ENCODE peak calls at places on chromosomes 13 and 19, in seven cellular contexts. W is body of pancreas, D is upper lobe of right lung, N is neural progenitor cell, L is lung, T is ascending aorta, G is vagina. P is an unnamed sample. For H3K4me1, the result is how much of the 10 kb centered on the place peaks cover.

GRCh38 chr19:17379221-17379631 is 2.1 kb upstream of the PLVAP start:
- DNase-seq in W (no peak), D (no peak), N (peak), L (no peak), T (no peak), G (no peak), P (no peak)

GRCh38 chr13:98214707-98215106 is 37.6 kb upstream of the RNF113B start:
- DNase-seq in W (peak), D (no peak), N (no peak), L (peak), T (no peak), G (no peak), P (no peak)

GRCh38 chr13:78258304-78258703 is 339.7 kb upstream of the EDNRB start:
- DNase-seq in W (no peak), D (no peak), N (no peak), L (no peak), T (no peak), G (no peak), P (no peak)

GRCh38 chr13:31807090-31807541 is 67.8 kb downstream of the RXFP2 start:
- DNase-seq in W (no peak), D (no peak), N (no peak), L (no peak), T (no peak), G (no peak), P (no peak)

GRCh38 chr13:25037057-25037813 is 58.7 kb upstream of the PABPC3 start:
- DNase-seq in W (peak), D (no peak), N (peak), L (peak), T (no peak), G (no peak), P (no peak)

GRCh38 chr13:90201198-90201597 is 1146.3 kb upstream of the MIR17HG start:
- DNase-seq in W (no peak), D (no peak), N (no peak), L (no peak), T (no peak), G (no peak), P (no peak)

GRCh38 chr13:92838786-92839185 is 387.8 kb upstream of the GPC6 start:
- DNase-seq in W (no peak), D (no peak), N (no peak), L (no peak), T (no peak), G (no peak), P (no peak)

GRCh38 chr19:56840452-56841193 is at the start of the genes PEG3 and ZIM2:
- DNase-seq in W (peak), D (no peak), N (no peak), L (no peak), T (peak), G (no peak), P (no peak)

GRCh38 chr19:11164879-11165406 is 9.4 kb upstream of the SPC24 start:
- DNase-seq in W (peak), D (no peak), N (no peak), L (peak), T (peak), G (peak), P (no peak)

GRCh38 chr13:110015253-110015652 is 228.9 kb upstream of the IRS2 start:
- DNase-seq in W (peak), D (no peak), N (no peak), L (no peak), T (no peak), G (no peak), P (peak)

GRCh38 chr13:43991773-43992201 is 112.1 kb downstream of the LACC1 start:
- DNase-seq in W (no peak), D (no peak), N (no peak), L (no peak), T (no peak), G (no peak), P (no peak)

GRCh38 chr13:76677047-76677446 is 209.2 kb downstream of the KCTD12 start:
- DNase-seq in W (peak), D (no peak), N (no peak), L (no peak), T (no peak), G (no peak), P (no peak)

GRCh38 chr13:111917901-111918300 is 149.0 kb upstream of the SOX1 start:
- DNase-seq in W (no peak), D (peak), N (no peak), L (no peak), T (peak), G (no peak), P (no peak)

GRCh38 chr13:98144501-98145350 is 1.8 kb downstream of the FARP1 start:
- DNase-seq in W (peak), D (no peak), N (peak), L (no peak), T (no peak), G (no peak), P (no peak)

GRCh38 chr19:33194527-33194883 is 375 bp downstream of the LRP3 start:
- DNase-seq in W (no peak), D (peak), N (peak), L (no peak), T (no peak), G (no peak), P (no peak)

GRCh38 chr13:42412812-42413795 is 141.2 kb downstream of the AKAP11 start:
- DNase-seq in W (no peak), D (no peak), N (no peak), L (no peak), T (no peak), G (no peak), P (no peak)

GRCh38 chr19:48271531-48272151 is 1.8 kb downstream of the ZNF114 start:
- DNase-seq in W (peak), D (peak), N (peak), L (peak), T (peak), G (no peak), P (no peak)

GRCh38 chr19:591099-591958 is 1.6 kb downstream of the HCN2 start:
- DNase-seq in W (no peak), D (peak), N (peak), L (no peak), T (no peak), G (no peak), P (no peak)

GRCh38 chr19:46812898-46813569 is 24.6 kb upstream of the SLC1A5 start:
- DNase-seq in W (no peak), D (peak), N (peak), L (peak), T (peak), G (no peak), P (no peak)

GRCh38 chr19:10088949-10089554 is 2.9 kb downstream of the SHFL start:
- DNase-seq in W (no peak), D (no peak), N (no peak), L (no peak), T (no peak), G (no peak), P (no peak)

GRCh38 chr19:31340059-31341025 is 8.9 kb downstream of the TSHZ3 start:
- DNase-seq in W (no peak), D (no peak), N (no peak), L (no peak), T (no peak), G (no peak), P (no peak)

GRCh38 chr13:76889254-76889653 is 3.0 kb upstream of the KCTD12 start:
- DNase-seq in W (no peak), D (no peak), N (no peak), L (no peak), T (no peak), G (no peak), P (no peak)

GRCh38 chr19:50465000-50465399 is 11.3 kb upstream of the EMC10 start:
- DNase-seq in W (no peak), D (no peak), N (no peak), L (no peak), T (no peak), G (no peak), P (no peak)

GRCh38 chr13:94236876-94237275 is 242.6 kb downstream of the DCT start:
- DNase-seq in W (no peak), D (no peak), N (no peak), L (no peak), T (no peak), G (no peak), P (no peak)

GRCh38 chr19:2044709-2045500 is 6.1 kb downstream of the MKNK2 start:
- DNase-seq in W (no peak), D (no peak), N (no peak), L (no peak), T (no peak), G (no peak), P (no peak)

GRCh38 chr19:2043269-2043641 is 7.8 kb downstream of the MKNK2 start:
- DNase-seq in W (no peak), D (peak), N (peak), L (no peak), T (peak), G (no peak), P (no peak)

GRCh38 chr19:2042485-2043268 is 8.4 kb downstream of the MKNK2 start:
- DNase-seq in W (no peak), D (peak), N (peak), L (no peak), T (no peak), G (peak), P (peak)

GRCh38 chr19:2045501-2046045 is 5.5 kb downstream of the MKNK2 start:
- DNase-seq in W (peak), D (no peak), N (no peak), L (no peak), T (peak), G (no peak), P (no peak)

GRCh38 chr19:2043864-2044708 is 7.0 kb downstream of the MKNK2 start:
- DNase-seq in W (no peak), D (no peak), N (peak), L (no peak), T (no peak), G (peak), P (no peak)
- H3K4me1 ChIP-seq in W (half or more), D (half or more), N (under half), L (under half), T (under half), G (half or more), P (under half)

DNA sequence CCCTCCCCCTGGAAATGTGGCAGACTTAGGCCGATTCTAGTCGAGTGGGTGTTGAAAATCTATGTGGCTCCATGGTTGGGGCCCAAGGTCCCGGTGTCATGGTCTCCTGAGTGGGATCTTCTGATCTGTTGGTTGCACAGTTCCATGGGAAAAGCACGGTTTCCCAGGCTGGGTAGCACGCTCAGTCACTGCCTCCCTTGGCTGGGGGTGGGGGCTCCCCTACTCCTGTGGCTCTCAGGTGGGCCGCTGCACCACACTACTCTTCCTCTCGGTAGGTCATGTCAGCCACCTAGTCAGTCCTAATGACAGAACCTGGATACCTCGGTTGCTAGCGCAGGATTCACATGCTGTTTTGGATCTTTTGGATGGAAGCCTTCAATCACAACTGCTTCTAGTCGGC is 247.0 kb downstream of the SPRY2 start:
- DNase-seq in W (no peak), D (no peak), N (no peak), L (no peak), T (no peak), G (no peak), P (no peak)
- H3K4me3 ChIP-seq in W (no peak), D (no peak), N (no peak), L (no peak), T (no peak), G (no peak), P (no peak)

DNA sequence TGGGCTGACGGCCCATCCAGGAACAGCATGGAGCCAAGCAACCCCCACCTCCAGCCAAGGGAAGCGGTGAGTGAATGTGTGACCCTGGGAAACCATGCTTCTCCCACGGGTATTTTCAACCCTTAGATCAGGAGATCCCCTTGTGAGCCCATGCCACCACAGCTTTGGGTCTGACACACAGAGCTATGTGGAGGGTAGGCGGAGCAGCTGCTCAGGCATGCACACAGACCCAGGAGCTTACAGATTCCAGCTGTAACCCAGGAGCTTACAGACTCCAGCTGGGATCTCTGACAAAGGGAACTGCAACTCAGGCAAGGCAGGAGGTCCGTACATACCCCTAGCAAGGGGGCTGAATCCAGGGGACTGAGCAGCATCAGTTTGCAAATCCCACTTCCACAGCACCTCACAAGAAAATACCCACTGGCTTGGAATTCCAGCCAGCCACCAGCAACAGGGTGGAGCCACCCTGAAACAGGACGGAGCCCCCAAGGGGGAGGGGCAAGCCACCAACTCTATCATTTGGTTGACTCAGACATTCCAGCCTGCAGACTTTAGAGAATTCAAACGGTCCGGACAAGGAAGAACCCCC is 40.8 kb upstream of the RFXAP start:
- DNase-seq in W (no peak), D (no peak), N (peak), L (no peak), T (no peak), G (no peak), P (no peak)
- H3K27ac ChIP-seq in W (no peak), D (no peak), N (peak), L (no peak), T (no peak), G (no peak), P (no peak)

GRCh38 chr19:42279148-42279901 is 10.3 kb downstream of the CIC start:
- DNase-seq in W (no peak), D (no peak), N (no peak), L (no peak), T (no peak), G (no peak), P (no peak)
- H3K4me1 ChIP-seq in W (half or more), D (half or more), N (under half), L (under half), T (half or more), G (half or more), P (under half)

GRCh38 chr13:64266024-64266423 is 2850.4 kb upstream of the PCDH20 start:
- DNase-seq in W (no peak), D (no peak), N (no peak), L (no peak), T (no peak), G (no peak), P (no peak)
- H3K4me3 ChIP-seq in W (no peak), D (no peak), N (no peak), L (no peak), T (no peak), G (no peak), P (no peak)

GRCh38 chr13:33717775-33718174 is 100.2 kb upstream of the RFC3 start:
- DNase-seq in W (no peak), D (no peak), N (no peak), L (no peak), T (no peak), G (no peak), P (no peak)
- H3K27ac ChIP-seq in W (no peak), D (no peak), N (no peak), L (no peak), T (no peak), G (no peak), P (no peak)